ENCODE peak calls at places on chromosomes 16 and 17, in seven cellular contexts. C is IMR-90, J is fibroblast of lung, N is prostate gland, Z is lower leg skin, O is AG10803, W is gastrocnemius medialis. D is an unnamed sample.

GRCh38 chr17:79628861-79629547 is 18.2 kb upstream of the RBFOX3 start:
- DNase-seq in C (no peak), J (no peak), N (no peak), Z (no peak), O (no peak), W (no peak), D (no peak)

GRCh38 chr17:69874220-69874670 is 200.8 kb upstream of the KCNJ16 start:
- DNase-seq in C (peak; percentile 87), J (peak; percentile 90), N (no peak), Z (no peak), O (peak; percentile 83), W (no peak), D (peak; percentile 77)

GRCh38 chr17:1076299-1076981 is 79.5 kb downstream of the TIMM22 start:
- DNase-seq in C (no peak), J (no peak), N (no peak), Z (no peak), O (no peak), W (no peak), D (no peak)

GRCh38 chr17:82668631-82669099 is 20.4 kb upstream of the WDR45B start:
- DNase-seq in C (peak; percentile 44), J (peak; percentile 38), N (peak; percentile 62), Z (no peak), O (peak; percentile 69), W (no peak), D (peak; percentile 38)

GRCh38 chr17:4480929-4481898 is 17.5 kb upstream of the SPNS2 start:
- DNase-seq in C (no peak), J (no peak), N (no peak), Z (no peak), O (no peak), W (no peak), D (no peak)

GRCh38 chr16:1159973-1160772 is 7.3 kb downstream of the CACNA1H start:
- DNase-seq in C (no peak), J (no peak), N (peak; percentile 81), Z (no peak), O (no peak), W (peak; percentile 8), D (no peak)

GRCh38 chr16:77404823-77405222 is 30.0 kb downstream of the ADAMTS18 start:
- DNase-seq in C (no peak), J (no peak), N (no peak), Z (no peak), O (no peak), W (no peak), D (no peak)

GRCh38 chr17:35299108-35299507 is 56.2 kb downstream of the SLFN5 start:
- DNase-seq in C (no peak), J (no peak), N (peak; percentile 87), Z (peak; percentile 25), O (peak; percentile 71), W (no peak), D (no peak)

GRCh38 chr17:1720856-1721386 is 3.6 kb upstream of the WDR81 start:
- DNase-seq in C (peak; percentile 56), J (peak; percentile 41), N (peak; percentile 56), Z (no peak), O (peak; percentile 45), W (peak; percentile 50), D (peak; percentile 62)

GRCh38 chr17:31064707-31065106 is 30.1 kb upstream of the NF1 start:
- DNase-seq in C (no peak), J (no peak), N (no peak), Z (no peak), O (no peak), W (no peak), D (no peak)

GRCh38 chr17:31060814-31061550 is 33.8 kb upstream of the NF1 start:
- DNase-seq in C (no peak), J (no peak), N (no peak), Z (no peak), O (no peak), W (no peak), D (no peak)

GRCh38 chr17:31058958-31059357 is 35.8 kb upstream of the NF1 start:
- DNase-seq in C (no peak), J (no peak), N (no peak), Z (no peak), O (no peak), W (no peak), D (no peak)

DNA sequence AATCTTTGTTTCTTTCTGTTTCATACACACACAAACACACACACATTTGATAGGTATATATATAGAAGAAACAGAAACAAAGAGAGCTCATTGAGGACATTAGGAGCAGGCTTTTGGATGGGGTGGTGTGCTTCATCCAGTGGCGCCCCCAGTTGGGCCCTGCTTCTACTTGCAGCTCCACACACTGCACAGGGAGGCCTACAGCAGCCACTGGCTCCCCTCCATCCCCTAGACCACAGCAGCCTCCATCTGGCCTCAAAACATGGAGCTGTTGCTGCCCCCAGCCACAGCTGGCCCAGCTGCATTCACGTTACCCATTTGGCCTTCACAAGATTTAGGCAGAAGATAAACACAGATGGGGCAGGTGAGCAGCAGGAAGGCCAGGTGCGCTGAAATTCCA is 33.1 kb upstream of the NF1 start:
- DNase-seq in C (no peak), J (no peak), N (no peak), Z (no peak), O (no peak), W (no peak), D (no peak)
- TF ChIP-seq CTCF in C (no peak), J (no peak), N (no peak), Z (no peak), O (no peak), W (no peak), D (peak; percentile 14)

DNA sequence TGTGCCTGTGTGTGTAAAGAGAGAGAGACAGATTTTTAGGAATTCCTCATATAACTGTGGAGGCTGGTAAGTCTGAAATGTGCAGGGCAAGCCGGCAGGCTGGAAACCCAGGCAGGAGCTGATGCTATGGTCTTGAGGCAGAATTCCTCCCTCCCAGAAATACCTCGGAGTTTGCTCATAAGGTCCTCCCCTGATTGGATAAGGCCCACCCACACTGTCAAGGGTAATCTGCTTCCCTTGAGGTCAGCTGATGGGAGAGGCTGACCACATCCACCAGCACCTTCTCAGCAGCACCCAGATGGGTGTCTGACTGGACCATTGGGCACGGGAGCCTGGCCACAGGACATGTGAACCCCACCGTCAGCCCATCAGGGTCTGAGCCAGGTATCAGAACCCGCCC is 42.4 kb downstream of the C16orf95 start:
- DNase-seq in C (peak; percentile 41), J (peak; percentile 83), N (no peak), Z (no peak), O (peak; percentile 15), W (no peak), D (no peak)
- H3K4me3 ChIP-seq in C (no peak overlapping the region), J (no peak overlapping the region), N (no peak overlapping the region), Z (no peak overlapping the region), O (no peak overlapping the region), W (no peak overlapping the region), D (no peak overlapping the region)

GRCh38 chr16:67663151-67663876 is 2.6 kb downstream of the PARD6A start:
- DNase-seq in C (no peak), J (no peak), N (no peak), Z (no peak), O (no peak), W (no peak), D (no peak)
- TF ChIP-seq CTCF in C (peak; percentile 35), J (peak; percentile 34), N (no peak), Z (no peak), O (peak; percentile 11), W (no peak), D (peak; percentile 43)

GRCh38 chr17:45824475-45824874 is 20.2 kb upstream of the SPPL2C start:
- DNase-seq in C (no peak), J (no peak), N (no peak), Z (no peak), O (no peak), W (no peak), D (no peak)

GRCh38 chr17:45826919-45827628 is 17.6 kb upstream of the SPPL2C start:
- DNase-seq in C (no peak), J (no peak), N (no peak), Z (no peak), O (no peak), W (no peak), D (no peak)

GRCh38 chr17:45823598-45823997 is 21.1 kb upstream of the SPPL2C start:
- DNase-seq in C (no peak), J (no peak), N (no peak), Z (no peak), O (no peak), W (no peak), D (no peak)

GRCh38 chr17:45825792-45826191 is 18.9 kb upstream of the SPPL2C start:
- DNase-seq in C (no peak), J (no peak), N (no peak), Z (no peak), O (no peak), W (no peak), D (no peak)

DNA sequence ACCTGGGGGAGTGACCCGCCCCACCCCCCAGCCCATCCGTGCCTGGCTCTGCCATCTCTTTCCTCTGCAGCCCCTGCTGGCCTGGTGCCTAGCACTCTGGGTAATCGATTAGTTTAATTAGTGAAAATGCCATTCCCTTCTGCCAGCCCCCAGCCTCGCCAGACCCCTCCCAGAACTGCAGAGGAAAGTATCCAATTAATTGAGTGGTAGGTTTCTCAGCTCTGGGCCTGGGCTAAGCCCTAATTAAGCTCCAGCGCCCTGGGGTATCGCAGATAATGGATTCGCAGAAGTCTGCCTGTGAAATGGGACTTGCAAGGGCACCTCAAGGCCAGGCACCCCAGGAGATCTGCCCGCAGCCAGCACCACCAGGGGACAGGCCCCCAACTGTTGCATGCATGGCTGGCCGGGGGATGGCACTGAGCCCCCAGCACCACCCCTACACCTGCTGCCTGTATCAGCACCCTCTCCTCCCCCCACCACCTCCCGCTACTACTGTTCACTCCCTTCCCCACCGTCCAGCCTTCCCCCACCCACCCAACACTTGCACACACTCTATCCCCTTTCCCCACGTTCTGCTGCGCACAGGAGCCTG is 19.7 kb upstream of the SPPL2C start:
- DNase-seq in C (no peak), J (no peak), N (no peak), Z (no peak), O (no peak), W (no peak), D (no peak)
- H3K4me3 ChIP-seq in C (no peak overlapping the region), J (no peak overlapping the region), N (no peak overlapping the region), Z (no peak overlapping the region), O (no peak overlapping the region), W (no peak overlapping the region), D (no peak overlapping the region)

GRCh38 chr17:13941781-13942180 is 127.5 kb upstream of the COX10 start:
- DNase-seq in C (no peak), J (no peak), N (no peak), Z (no peak), O (no peak), W (no peak), D (no peak)

GRCh38 chr17:13933597-13934276 is 135.6 kb upstream of the COX10 start:
- DNase-seq in C (no peak), J (no peak), N (no peak), Z (no peak), O (no peak), W (no peak), D (no peak)

GRCh38 chr17:13943859-13944258 is 125.4 kb upstream of the COX10 start:
- DNase-seq in C (no peak), J (no peak), N (no peak), Z (no peak), O (no peak), W (no peak), D (no peak)

GRCh38 chr17:13940858-13941665 is 128.2 kb upstream of the COX10 start:
- DNase-seq in C (peak; percentile 32), J (peak; percentile 59), N (no peak), Z (no peak), O (peak; percentile 17), W (no peak), D (peak; percentile 6)

GRCh38 chr17:13939222-13939621 is 130.1 kb upstream of the COX10 start:
- DNase-seq in C (no peak), J (no peak), N (no peak), Z (no peak), O (no peak), W (no peak), D (no peak)
- TF ChIP-seq CTCF in C (no peak), J (peak; percentile 1), N (no peak), Z (no peak), O (no peak), W (no peak), D (no peak)